ENCODE peak calls at places on chromosomes 4 and X, in six cellular contexts. U is suprapubic skin, G is GM12878, D is IMR-90, Q is uterus, Y is ovary. S is an unnamed sample. For H3K4me1, the result is how much of the 10 kb centered on the place peaks cover.

GRCh38 chrX:10414872-10415703 is 205.3 kb downstream of the MID1 start:
- DNase-seq in Y (no peak), U (no peak), D (peak), G (no peak), Q (no peak), S (no peak)

GRCh38 chrX:153063315-153063714 is 7.0 kb downstream of the PNMA3 start:
- DNase-seq in Q (no peak), G (no peak), D (peak), U (no peak), Y (no peak), S (no peak)

GRCh38 chrX:114717921-114718320 is 134.0 kb downstream of the HTR2C start:
- DNase-seq in Y (no peak), G (no peak), U (no peak), Q (no peak), D (no peak), S (no peak)

GRCh38 chrX:619451-619811 is 11.2 kb upstream of the SHOX start:
- DNase-seq in D (no peak), Y (no peak), Q (no peak), G (no peak), U (no peak), S (no peak)

GRCh38 chrX:69189972-69190371 is 24.7 kb upstream of the PJA1 start:
- DNase-seq in Y (peak), U (no peak), D (no peak), Q (peak), G (no peak), S (no peak)

GRCh38 chrX:110293658-110294453 is 24.0 kb downstream of the AMMECR1 start:
- DNase-seq in D (peak), U (no peak), Q (no peak), G (no peak), Y (no peak), S (no peak)

GRCh38 chrX:70476934-70477733 is 32.5 kb downstream of the DLG3 start:
- DNase-seq in D (peak), U (no peak), G (no peak), Q (peak), Y (peak), S (peak)

GRCh38 chr4:47031011-47031678 is at the start of gene GABRB1:
- DNase-seq in G (no peak), Y (peak), U (no peak), D (peak), Q (peak), S (no peak)

GRCh38 chr4:155403886-155404285 is 27.1 kb upstream of the MAP9 start:
- DNase-seq in U (no peak), Y (no peak), Q (no peak), G (no peak), D (peak), S (no peak)

GRCh38 chr4:2237267-2237666 is 4.7 kb downstream of the HAUS3 start:
- DNase-seq in G (no peak), D (no peak), Q (no peak), U (no peak), Y (no peak), S (no peak)

GRCh38 chr4:2241410-2242353 is at the start of the genes HAUS3 and POLN:
- DNase-seq in Q (peak), G (peak), D (peak), Y (peak), U (peak), S (peak)

GRCh38 chr4:2243682-2244380 is 1.9 kb upstream of the HAUS3 start:
- DNase-seq in Y (peak), Q (peak), U (peak), D (peak), G (no peak), S (no peak)

GRCh38 chr4:2244947-2245786 is 3.2 kb upstream of the HAUS3 start:
- DNase-seq in Q (no peak), Y (no peak), G (no peak), U (no peak), D (no peak), S (no peak)

GRCh38 chr4:2241003-2241402 is 918 bp downstream of the HAUS3 start:
- DNase-seq in U (no peak), D (no peak), G (no peak), Y (no peak), Q (no peak), S (no peak)
- H3K4me1 ChIP-seq in U (half or more), D (under half), G (under half), Y (under half), Q (under half), S (under half)

DNA sequence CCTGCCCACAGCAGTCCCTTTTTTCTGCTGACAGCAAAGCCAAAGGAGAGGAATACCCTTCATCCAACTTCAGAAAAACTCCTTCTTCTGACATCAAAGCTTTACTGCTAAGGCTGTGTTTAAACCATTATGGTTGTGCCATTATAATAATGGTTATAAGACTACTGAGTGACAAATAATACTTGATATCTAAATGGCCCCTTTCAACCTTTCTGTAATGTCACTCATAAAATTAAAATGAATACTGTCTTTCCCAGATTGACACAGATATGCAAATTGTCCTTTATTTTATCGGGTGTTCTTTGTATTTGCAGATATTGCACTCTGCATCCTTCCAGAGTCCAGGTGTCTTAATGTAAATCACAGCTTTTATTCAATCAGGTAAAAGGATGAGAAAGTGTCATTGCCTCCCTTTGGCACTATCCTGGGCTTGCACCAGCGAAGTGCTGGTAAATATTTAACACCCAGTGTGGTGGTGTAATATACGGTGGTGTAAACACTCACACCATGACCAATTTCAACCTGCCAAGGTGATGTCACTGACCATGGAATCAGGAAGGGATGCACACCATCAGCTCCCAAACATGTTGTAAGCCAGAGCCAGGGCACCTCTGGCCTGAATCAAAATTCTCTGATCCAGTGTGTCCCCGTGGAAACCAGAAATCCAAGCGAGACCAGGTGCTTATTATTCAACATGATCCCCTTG is 139.4 kb upstream of the TENM3 start:
- DNase-seq in G (no peak), D (no peak), U (no peak), Y (no peak), Q (no peak), S (no peak)
- H3K4me3 ChIP-seq in G (no peak), D (no peak), U (no peak), Y (no peak), Q (no peak), S (no peak)

DNA sequence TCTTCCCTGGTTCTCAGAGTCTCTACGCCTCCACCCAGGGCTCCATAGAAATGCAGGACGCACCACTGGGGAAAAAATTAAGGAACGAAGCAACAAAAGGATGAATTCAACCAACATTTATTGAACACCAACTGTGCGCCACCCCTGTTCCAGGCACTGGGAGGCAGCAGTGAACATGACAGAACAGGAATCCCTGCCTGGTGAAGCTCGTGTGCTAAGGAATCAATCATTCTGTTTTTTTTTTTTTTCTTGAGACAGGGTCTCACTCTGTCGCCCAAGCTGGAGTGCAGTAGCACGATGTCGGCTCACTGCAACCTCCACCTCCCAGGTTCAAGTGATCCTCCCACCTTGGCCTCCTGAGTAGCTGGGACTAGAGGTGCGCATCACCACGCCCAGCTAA is 1.9 kb upstream of the FTSJ1 start:
- DNase-seq in G (no peak), U (no peak), Q (no peak), D (no peak), Y (no peak), S (no peak)
- TF ChIP-seq CTCF in G (peak), U (no peak), Q (no peak), D (peak), Y (no peak), S (no peak)

GRCh38 chrX:72121381-72121780 is 10.3 kb downstream of the RTL5 start:
- DNase-seq in Y (no peak), D (peak), G (no peak), Q (peak), U (no peak), S (no peak)

GRCh38 chrX:72120798-72121197 is 10.9 kb downstream of the RTL5 start:
- DNase-seq in D (no peak), Q (no peak), U (no peak), Y (no peak), G (no peak), S (no peak)

GRCh38 chrX:72123471-72124185 is 8.1 kb downstream of the RTL5 start:
- DNase-seq in Q (peak), Y (no peak), G (no peak), D (peak), U (no peak), S (no peak)

GRCh38 chrX:72124540-72125201 is 7.0 kb downstream of the RTL5 start:
- DNase-seq in G (no peak), D (no peak), U (no peak), Y (no peak), Q (no peak), S (no peak)

GRCh38 chrX:72122621-72123275 is 9.0 kb downstream of the RTL5 start:
- DNase-seq in G (no peak), D (no peak), U (no peak), Q (no peak), Y (no peak), S (no peak)
- H3K4me1 ChIP-seq in G (under half), D (under half), U (half or more), Q (under half), Y (under half), S (under half)

DNA sequence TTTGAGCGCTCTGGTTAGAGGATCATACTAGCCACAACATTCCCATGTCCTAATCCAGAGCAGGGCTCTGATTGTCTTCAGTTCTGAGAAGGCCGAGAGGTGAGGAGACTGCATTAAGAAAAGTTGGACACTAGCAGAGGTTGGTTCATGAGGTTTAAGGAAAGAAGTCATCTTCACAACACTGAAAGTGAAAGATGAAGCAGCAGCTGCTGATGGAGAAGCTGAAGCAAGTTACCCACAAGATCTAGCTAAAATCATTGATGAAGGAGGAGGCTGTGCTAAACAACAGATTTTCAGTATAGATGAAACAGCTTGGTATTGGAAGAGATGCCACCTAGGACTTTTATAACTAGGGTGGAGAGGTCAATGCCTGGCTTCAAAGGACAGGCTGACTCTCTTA is 36.8 kb downstream of the RAP1GDS1 start:
- DNase-seq in G (no peak), D (no peak), Q (no peak), U (no peak), Y (no peak), S (no peak)
- H3K4me3 ChIP-seq in G (no peak), D (no peak), Q (no peak), U (no peak), Y (no peak), S (no peak)

GRCh38 chr4:134911941-134912340 is 710.4 kb upstream of the PABPC4L start:
- DNase-seq in U (no peak), D (no peak), G (no peak), Q (no peak), Y (no peak), S (no peak)

GRCh38 chr4:134905061-134905460 is 703.5 kb upstream of the PABPC4L start:
- DNase-seq in U (no peak), D (no peak), Y (no peak), G (no peak), Q (no peak), S (no peak)

DNA sequence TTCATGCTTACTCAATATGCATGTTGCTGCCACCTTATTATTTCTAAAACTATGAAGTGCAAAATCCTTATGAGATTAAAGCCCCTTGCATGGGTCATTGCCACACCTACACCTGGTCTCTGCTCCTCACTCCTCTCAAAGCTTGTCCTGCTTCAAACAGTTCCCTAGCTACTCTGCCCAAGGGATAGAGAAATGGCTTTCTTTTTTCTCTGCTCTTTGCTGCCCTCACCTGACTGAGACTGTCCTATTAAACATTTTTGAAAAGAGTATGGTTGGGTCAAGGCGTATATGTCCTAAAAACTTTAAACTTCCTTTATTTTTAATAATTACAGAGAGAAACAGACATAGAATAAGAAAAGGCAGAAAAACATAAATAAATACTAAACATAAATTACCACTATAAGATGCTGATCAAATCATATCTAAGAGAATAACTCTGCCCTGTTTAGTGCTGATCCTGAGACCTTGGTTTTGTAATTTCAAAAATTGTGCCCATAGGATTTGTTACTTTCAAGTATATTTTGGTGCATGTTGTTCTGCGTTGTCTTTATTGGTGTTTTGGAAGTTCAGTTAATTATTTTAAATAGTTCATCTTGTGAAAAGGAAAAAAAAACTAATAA is 704.9 kb upstream of the PABPC4L start:
- DNase-seq in D (no peak), Y (no peak), Q (no peak), U (no peak), G (no peak), S (no peak)
- TF ChIP-seq CTCF in D (no peak), Y (no peak), Q (peak), U (no peak), G (no peak), S (peak)

S was measured in ascending aorta.